ENCODE peak calls at places on chromosomes 1 and 21, in nine cellular contexts. B, H, A, F, K, G, P, W and O are unnamed samples.

GRCh38 chr1:151371744-151372410 is 628 bp downstream of the SELENBP1 start:
- DNase-seq in B (no peak), H (no peak), A (no peak), F (no peak), K (peak), G (peak), P (no peak), W (peak), O (peak)

GRCh38 chr1:2639607-2640521 is 7.0 kb upstream of the MMEL1 start:
- DNase-seq in B (no peak), H (no peak), A (no peak), F (no peak), K (no peak), G (no peak), P (no peak), W (no peak), O (no peak)

GRCh38 chr1:201084171-201084766 is 28.0 kb downstream of the CACNA1S start:
- DNase-seq in B (no peak), H (no peak), A (no peak), F (no peak), K (no peak), G (no peak), P (peak), W (peak), O (no peak)

GRCh38 chr1:12275370-12275769 is 45.5 kb downstream of the VPS13D start:
- DNase-seq in B (peak), H (no peak), A (no peak), F (peak), K (peak), G (peak), P (peak), W (peak), O (peak)

GRCh38 chr1:57711326-57711725 is 287.5 kb upstream of the DAB1 start:
- DNase-seq in B (no peak), H (no peak), A (no peak), F (no peak), K (no peak), G (no peak), P (no peak), W (no peak), O (no peak)

GRCh38 chr1:183159960-183160359 is 26.1 kb upstream of the LAMC2 start:
- DNase-seq in B (no peak), H (no peak), A (no peak), F (no peak), K (no peak), G (peak), P (no peak), W (no peak), O (no peak)

GRCh38 chr1:226002667-226003501 is 3.7 kb upstream of the SDE2 start:
- DNase-seq in B (no peak), H (no peak), A (no peak), F (peak), K (peak), G (peak), P (no peak), W (no peak), O (peak)

GRCh38 chr1:209546390-209547080 is 37.0 kb upstream of the CAMK1G start:
- DNase-seq in B (no peak), H (no peak), A (no peak), F (no peak), K (no peak), G (no peak), P (no peak), W (no peak), O (no peak)

GRCh38 chr1:63004868-63005267 is 220.9 kb downstream of the ATG4C start:
- DNase-seq in B (no peak), H (peak), A (no peak), F (no peak), K (no peak), G (peak), P (no peak), W (no peak), O (no peak)

GRCh38 chr1:15089244-15089992 is 64.1 kb upstream of the TMEM51 start:
- DNase-seq in B (peak), H (no peak), A (no peak), F (no peak), K (no peak), G (peak), P (no peak), W (no peak), O (peak)

GRCh38 chr1:2382621-2383361 is 8.6 kb downstream of the MORN1 start:
- DNase-seq in B (peak), H (no peak), A (no peak), F (no peak), K (no peak), G (peak), P (no peak), W (no peak), O (no peak)

GRCh38 chr1:237220243-237220642 is 178.3 kb downstream of the RYR2 start:
- DNase-seq in B (no peak), H (no peak), A (no peak), F (no peak), K (no peak), G (no peak), P (no peak), W (no peak), O (no peak)

GRCh38 chr1:69421286-69421685 is 146.4 kb upstream of the LRRC7 start:
- DNase-seq in B (no peak), H (no peak), A (no peak), F (no peak), K (no peak), G (no peak), P (no peak), W (no peak), O (no peak)

GRCh38 chr1:47623174-47623940 is 185.5 kb downstream of the FOXD2 start:
- DNase-seq in B (no peak), H (no peak), A (no peak), F (no peak), K (no peak), G (no peak), P (no peak), W (no peak), O (no peak)

GRCh38 chr1:24362982-24363614 is 43.9 kb downstream of the GRHL3 start:
- DNase-seq in B (no peak), H (peak), A (no peak), F (no peak), K (peak), G (peak), P (no peak), W (no peak), O (no peak)

GRCh38 chr1:89527750-89528381 is 3.2 kb downstream of the LRRC8B start:
- DNase-seq in B (no peak), H (no peak), A (no peak), F (no peak), K (no peak), G (no peak), P (no peak), W (no peak), O (no peak)

GRCh38 chr1:78226784-78227183 is 181.0 kb downstream of the GIPC2 start:
- DNase-seq in B (no peak), H (no peak), A (no peak), F (no peak), K (peak), G (peak), P (no peak), W (no peak), O (no peak)

GRCh38 chr1:201806801-201807200 is 22.2 kb upstream of the IPO9 start:
- DNase-seq in B (no peak), H (no peak), A (no peak), F (no peak), K (no peak), G (no peak), P (no peak), W (no peak), O (no peak)

GRCh38 chr1:9494936-9495758 is 44.1 kb upstream of the SLC25A33 start:
- DNase-seq in B (peak), H (no peak), A (no peak), F (peak), K (peak), G (peak), P (peak), W (peak), O (peak)

GRCh38 chr21:38542263-38542662 is 44.0 kb upstream of the ERG start:
- DNase-seq in B (no peak), H (no peak), A (no peak), F (no peak), K (no peak), G (no peak), P (no peak), W (no peak), O (no peak)

GRCh38 chr1:186212574-186213224 is 162.4 kb downstream of the TPR start:
- DNase-seq in B (peak), H (peak), A (peak), F (no peak), K (no peak), G (peak), P (peak), W (peak), O (peak)

GRCh38 chr1:59029768-59030167 is 245.9 kb upstream of the JUN start:
- DNase-seq in B (no peak), H (no peak), A (no peak), F (no peak), K (no peak), G (peak), P (no peak), W (no peak), O (no peak)

GRCh38 chr1:181061891-181062777 is 26.4 kb upstream of the IER5 start:
- DNase-seq in B (peak), H (no peak), A (no peak), F (peak), K (peak), G (no peak), P (peak), W (no peak), O (peak)

GRCh38 chr1:210321131-210321530 is 7.6 kb upstream of the HHAT start:
- DNase-seq in B (no peak), H (no peak), A (no peak), F (no peak), K (no peak), G (no peak), P (no peak), W (no peak), O (no peak)

GRCh38 chr1:183272390-183272801 is 86.3 kb downstream of the LAMC2 start:
- DNase-seq in B (no peak), H (peak), A (no peak), F (no peak), K (no peak), G (peak), P (no peak), W (no peak), O (no peak)

GRCh38 chr1:47682786-47683350 is 245.0 kb downstream of the FOXD2 start:
- DNase-seq in B (no peak), H (no peak), A (no peak), F (no peak), K (no peak), G (no peak), P (no peak), W (no peak), O (no peak)

GRCh38 chr1:183033205-183033604 is 10.0 kb downstream of the LAMC1 start:
- DNase-seq in B (peak), H (no peak), A (no peak), F (no peak), K (no peak), G (no peak), P (peak), W (no peak), O (no peak)

GRCh38 chr1:212247179-212247721 is 38.0 kb upstream of the PPP2R5A start:
- DNase-seq in B (no peak), H (no peak), A (no peak), F (no peak), K (no peak), G (peak), P (no peak), W (no peak), O (peak)

GRCh38 chr1:22323846-22324504 is 127.7 kb upstream of the ZBTB40 start:
- DNase-seq in B (no peak), H (no peak), A (no peak), F (no peak), K (no peak), G (no peak), P (no peak), W (no peak), O (no peak)

GRCh38 chr1:211677659-211678058 is 2.2 kb upstream of the NEK2 start:
- DNase-seq in B (peak), H (no peak), A (no peak), F (no peak), K (no peak), G (no peak), P (no peak), W (no peak), O (peak)

GRCh38 chr21:29506214-29506613 is 207.5 kb downstream of the BACH1 start:
- DNase-seq in B (no peak), H (no peak), A (no peak), F (no peak), K (no peak), G (no peak), P (no peak), W (no peak), O (no peak)